ENCODE peak calls at places on chromosomes 3 and 15, in six cellular contexts. W is uterus; X is stimulated activated CD4-positive, alpha-beta T cell treated with anti-CD3 and anti-CD28 coated beads, Interleukin-1b, Interleukin-23, amount 100 ng/mL, for 4 hours; K is LoVo; U is H1; M is stimulated activated CD8-positive, alpha-beta memory T cell treated with anti-CD3 and anti-CD28 coated beads, Interleukin-4, amount 100 ng/mL, for 4 hours. G is an unnamed sample.

GRCh38 chr15:42085236-42085605 is 9.1 kb downstream of the PLA2G4D start:
- DNase-seq in W (no peak), X (no peak), K (no peak), U (no peak), M (no peak), G (no peak)

GRCh38 chr3:54530091-54530490 is 397.8 kb downstream of the LRTM1 start:
- DNase-seq in W (no peak), X (no peak), K (no peak), U (no peak), M (no peak), G (no peak)

GRCh38 chr3:15309662-15310335 is 22.6 kb downstream of the SH3BP5 start:
- DNase-seq in W (no peak), X (no peak), K (no peak), U (no peak), M (no peak), G (no peak)

GRCh38 chr3:39000008-39000450 is 51.7 kb downstream of the SCN11A start:
- DNase-seq in W (no peak), X (no peak), K (peak), U (no peak), M (no peak), G (no peak)

GRCh38 chr3:169634618-169635236 is 28.8 kb downstream of the MECOM start:
- DNase-seq in W (peak), X (no peak), K (peak), U (no peak), M (no peak), G (no peak)

GRCh38 chr3:72187131-72187530 is 402.2 kb upstream of the PROK2 start:
- DNase-seq in W (no peak), X (no peak), K (no peak), U (no peak), M (no peak), G (no peak)

GRCh38 chr3:180048840-180049239 is 12.1 kb upstream of the PEX5L start:
- DNase-seq in W (no peak), X (no peak), K (no peak), U (no peak), M (no peak), G (no peak)

GRCh38 chr3:197151562-197151961 is 121.9 kb upstream of the MELTF start:
- DNase-seq in W (peak), X (no peak), K (peak), U (no peak), M (no peak), G (no peak)

GRCh38 chr3:53030864-53031445 is 14.9 kb downstream of the SFMBT1 start:
- DNase-seq in W (no peak), X (peak), K (no peak), U (peak), M (peak), G (peak)

GRCh38 chr3:17183951-17184550 is 299.3 kb downstream of the PLCL2 start:
- DNase-seq in W (no peak), X (no peak), K (no peak), U (no peak), M (no peak), G (no peak)

GRCh38 chr3:124993462-124993861 is 58.9 kb upstream of the MUC13 start:
- DNase-seq in W (no peak), X (no peak), K (no peak), U (no peak), M (no peak), G (no peak)

GRCh38 chr15:29270169-29270955 is 740 bp upstream of the NSMCE3 start:
- DNase-seq in W (no peak), X (no peak), K (no peak), U (no peak), M (no peak), G (peak)

GRCh38 chr3:105177558-105177957 is 189.2 kb upstream of the ALCAM start:
- DNase-seq in W (no peak), X (no peak), K (no peak), U (no peak), M (no peak), G (no peak)

GRCh38 chr15:62359416-62359815 is 194.3 kb upstream of the C2CD4B start:
- DNase-seq in W (no peak), X (no peak), K (no peak), U (no peak), M (no peak), G (no peak)

GRCh38 chr3:72158639-72159005 is 373.7 kb upstream of the PROK2 start:
- DNase-seq in W (no peak), X (no peak), K (no peak), U (no peak), M (no peak), G (no peak)

GRCh38 chr3:123750209-123750608 is 133.9 kb downstream of the MYLK start:
- DNase-seq in W (no peak), X (no peak), K (no peak), U (peak), M (no peak), G (no peak)

GRCh38 chr15:51051776-51052175 is 42.9 kb downstream of the TNFAIP8L3 start:
- DNase-seq in W (no peak), X (no peak), K (no peak), U (no peak), M (no peak), G (no peak)

GRCh38 chr3:15629860-15630597 is 28.5 kb downstream of the BTD start:
- DNase-seq in W (peak), X (no peak), K (peak), U (no peak), M (peak), G (peak)

GRCh38 chr15:57914350-57915055 is 151.0 kb downstream of the ALDH1A2 start:
- DNase-seq in W (no peak), X (no peak), K (no peak), U (no peak), M (no peak), G (no peak)

G was measured in activated CD8-positive, alpha-beta T cell treated with anti-CD3 and anti-CD28 coated beads, Interleukin-2, amount 10 ng/mL, durations not matched to agents 7 days and 5 days.